ENCODE peak calls at places on chromosomes 1 and 21, in six cellular contexts. N is neuronal stem cell, L is mesenchymal stem cell, O is H9, Z is trophoblast cell, W is H1. V is an unnamed sample.

GRCh38 chr1:38297852-38298251 is 251.3 kb upstream of the POU3F1 start:
- DNase-seq in N (no peak), L (no peak), O (no peak), Z (no peak), W (no peak), V (no peak)

GRCh38 chr1:3597599-3597964 is 13.7 kb downstream of the MEGF6 start:
- DNase-seq in N (no peak), L (no peak), O (no peak), Z (no peak), W (no peak), V (no peak)

GRCh38 chr1:154899041-154899440 is 29.0 kb upstream of the KCNN3 start:
- DNase-seq in N (no peak), L (no peak), O (no peak), Z (no peak), W (no peak), V (no peak)

GRCh38 chr1:86704972-86705632 is 726 bp downstream of the SH3GLB1 start:
- DNase-seq in N (no peak), L (peak), O (peak), Z (peak), W (peak), V (peak)

GRCh38 chr1:234573711-234574299 is 36.2 kb downstream of the IRF2BP2 start:
- DNase-seq in N (no peak), L (peak), O (no peak), Z (no peak), W (no peak), V (no peak)

GRCh38 chr21:17491716-17492414 is 21.0 kb upstream of the CXADR start:
- DNase-seq in N (no peak), L (peak), O (no peak), Z (no peak), W (no peak), V (peak)

GRCh38 chr1:9009438-9010366 is 16.5 kb downstream of the SLC2A7 start:
- DNase-seq in N (no peak), L (peak), O (peak), Z (no peak), W (peak), V (peak)

GRCh38 chr1:240004086-240004749 is 87.5 kb upstream of the FMN2 start:
- DNase-seq in N (no peak), L (peak), O (no peak), Z (peak), W (no peak), V (peak)

GRCh38 chr1:176691251-176692228 is 228.6 kb downstream of the PAPPA2 start:
- DNase-seq in N (peak), L (peak), O (peak), Z (peak), W (peak), V (peak)

GRCh38 chr1:15158506-15159165 is 5.1 kb downstream of the TMEM51 start:
- DNase-seq in N (no peak), L (peak), O (no peak), Z (peak), W (no peak), V (peak)

GRCh38 chr1:32988665-32989064 is 24.1 kb upstream of the RNF19B start:
- DNase-seq in N (no peak), L (peak), O (no peak), Z (no peak), W (no peak), V (peak)

GRCh38 chr1:6352138-6352563 is 41.4 kb downstream of the ACOT7 start:
- DNase-seq in N (no peak), L (no peak), O (peak), Z (peak), W (peak), V (no peak)

GRCh38 chr1:15945011-15945831 is 30.7 kb downstream of the ZBTB17 start:
- DNase-seq in N (no peak), L (no peak), O (no peak), Z (no peak), W (no peak), V (no peak)

GRCh38 chr1:236699366-236699765 is 13.1 kb downstream of the ACTN2 start:
- DNase-seq in N (no peak), L (no peak), O (no peak), Z (peak), W (no peak), V (peak)
- H3K14ac ChIP-seq in N (no peak), L (no peak), O (no peak), Z (no peak), W (no peak), V (no peak)

GRCh38 chr1:23908453-23909341 is 4.5 kb downstream of the CNR2 start:
- DNase-seq in N (no peak), L (no peak), O (no peak), Z (no peak), W (no peak), V (no peak)
- H3K14ac ChIP-seq in N (no peak), L (no peak), O (no peak), Z (no peak), W (no peak), V (no peak)

DNA sequence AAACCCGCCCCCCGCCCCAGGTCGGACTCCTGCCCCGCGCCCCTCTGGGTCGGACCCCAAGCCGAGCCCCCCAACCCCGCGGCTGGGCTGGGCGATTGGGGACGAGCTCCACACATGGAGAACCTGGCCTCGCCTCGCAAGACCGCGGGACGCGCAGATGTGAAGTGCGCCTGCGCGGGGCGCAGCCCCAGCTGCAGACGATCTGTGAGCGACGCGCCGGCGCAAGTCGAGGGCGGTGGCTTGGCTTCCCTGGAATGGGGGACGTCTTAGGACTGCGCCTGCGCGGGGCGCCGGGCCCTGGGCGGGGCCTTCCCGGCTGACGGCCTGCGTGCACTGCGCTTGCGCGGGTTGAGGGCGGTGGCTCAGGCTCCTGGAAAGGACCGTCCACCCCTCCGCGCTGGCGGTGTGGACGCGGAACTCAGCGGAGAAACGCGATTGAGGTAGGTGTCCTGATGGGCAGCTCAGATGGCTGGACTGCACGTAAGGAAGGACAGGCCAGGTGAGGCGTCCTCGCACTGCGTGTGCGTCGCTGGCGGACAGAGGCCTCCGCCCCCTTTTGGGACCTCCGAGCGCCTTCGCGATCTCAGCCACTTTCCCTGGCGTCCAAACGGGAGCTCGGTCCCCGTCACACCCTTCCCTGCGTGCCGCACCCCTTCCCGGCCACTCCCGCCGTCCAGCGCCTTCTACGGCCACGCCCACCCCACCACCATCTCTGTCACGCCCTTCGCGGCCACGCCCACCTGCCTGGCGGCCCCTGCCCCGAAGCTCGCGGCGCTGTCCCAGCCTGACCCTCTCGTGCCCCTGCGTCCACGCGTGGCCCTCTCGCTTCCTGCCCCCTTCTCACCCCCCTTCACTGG is at the start of gene PRMT2:
- DNase-seq in N (peak), L (peak), O (peak), Z (peak), W (peak), V (peak)
- H3K14ac ChIP-seq in N (peak), L (peak), O (peak), Z (peak), W (no peak), V (peak)

GRCh38 chr1:151482017-151482416 is 22.7 kb upstream of the POGZ start:
- DNase-seq in N (no peak), L (no peak), O (no peak), Z (no peak), W (no peak), V (no peak)
- H3K14ac ChIP-seq in N (no peak), L (no peak), O (no peak), Z (no peak), W (no peak), V (no peak)

GRCh38 chr1:39845569-39846566 is 37.4 kb downstream of the TRIT1 start:
- DNase-seq in N (no peak), L (peak), O (no peak), Z (peak), W (no peak), V (peak)

GRCh38 chr1:39840507-39840906 is 42.8 kb downstream of the TRIT1 start:
- DNase-seq in N (no peak), L (no peak), O (no peak), Z (no peak), W (no peak), V (no peak)

GRCh38 chr1:39842030-39842678 is 41.1 kb downstream of the TRIT1 start:
- DNase-seq in N (no peak), L (no peak), O (no peak), Z (no peak), W (no peak), V (no peak)

GRCh38 chr1:39841429-39841828 is 41.9 kb downstream of the TRIT1 start:
- DNase-seq in N (no peak), L (no peak), O (no peak), Z (no peak), W (no peak), V (no peak)

DNA sequence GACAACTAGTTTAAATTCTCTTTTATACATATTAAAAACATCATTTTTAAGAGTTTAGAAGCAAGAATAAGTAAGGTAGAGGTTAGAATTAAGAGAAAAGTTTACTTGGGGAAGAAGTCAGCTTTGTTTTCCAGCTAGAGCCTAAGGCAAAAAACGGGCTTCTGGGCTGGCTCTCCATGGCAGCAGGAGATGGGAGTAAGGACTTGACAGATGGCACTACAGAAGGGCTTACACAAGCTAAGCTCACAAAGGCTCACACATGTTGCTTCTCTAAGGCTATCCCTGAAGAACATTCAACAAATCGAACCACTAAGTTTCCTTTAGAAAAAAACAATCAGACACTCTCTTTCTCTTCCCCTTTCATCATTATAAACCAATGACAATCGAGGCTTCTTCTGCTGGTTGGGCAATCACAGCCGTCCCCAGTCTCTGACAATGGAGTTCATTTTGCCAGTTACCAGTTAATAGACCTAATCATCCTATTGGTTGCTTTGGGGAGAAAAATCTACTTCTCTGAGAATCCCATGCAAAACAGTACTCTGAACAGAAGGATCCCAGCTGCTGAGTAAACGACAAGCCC is 40.5 kb downstream of the TRIT1 start:
- DNase-seq in N (no peak), L (no peak), O (no peak), Z (no peak), W (no peak), V (no peak)
- H3K14ac ChIP-seq in N (no peak), L (no peak), O (no peak), Z (no peak), W (no peak), V (no peak)

GRCh38 chr1:23168462-23169218 is at the start of gene LUZP1:
- DNase-seq in N (peak), L (peak), O (peak), Z (peak), W (peak), V (peak)

GRCh38 chr1:23168079-23168461 is 586 bp downstream of the LUZP1 start:
- DNase-seq in N (no peak), L (no peak), O (peak), Z (no peak), W (no peak), V (no peak)

GRCh38 chr1:23169219-23169575 is 541 bp upstream of the LUZP1 start:
- DNase-seq in N (no peak), L (no peak), O (no peak), Z (no peak), W (no peak), V (no peak)

GRCh38 chr1:23169727-23170335 is 1.2 kb upstream of the LUZP1 start:
- DNase-seq in N (no peak), L (peak), O (peak), Z (peak), W (no peak), V (peak)

DNA sequence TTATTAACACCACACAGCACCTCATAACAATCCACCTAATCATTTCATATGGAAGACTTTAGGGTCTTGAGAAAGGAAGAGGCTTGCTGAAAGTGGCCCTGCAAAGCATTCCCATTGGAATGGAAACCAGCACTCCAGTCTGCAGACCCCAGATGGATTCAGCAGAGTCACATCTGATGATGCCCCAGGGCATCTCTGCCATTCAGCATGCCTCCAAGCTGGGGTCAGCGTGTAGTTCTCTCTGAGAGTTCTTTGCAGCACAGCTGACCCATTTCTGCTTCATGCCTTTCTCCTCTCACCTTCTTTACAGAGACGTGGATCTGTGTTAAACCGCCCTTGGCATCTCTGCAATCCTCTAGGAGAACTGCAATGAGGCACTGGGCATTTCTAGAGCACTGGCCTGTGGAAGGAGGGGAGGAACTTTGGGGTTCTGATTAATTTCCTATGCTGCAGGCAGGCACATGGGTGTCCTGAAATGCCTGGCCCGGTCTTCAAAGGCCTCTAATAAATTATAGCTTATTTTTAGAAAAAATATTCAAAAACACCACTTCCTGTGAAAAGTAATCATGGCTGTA is 2.6 kb upstream of the LUZP1 start:
- DNase-seq in N (no peak), L (no peak), O (no peak), Z (no peak), W (no peak), V (no peak)
- H3K14ac ChIP-seq in N (no peak), L (no peak), O (no peak), Z (no peak), W (no peak), V (no peak)